ENCODE peak calls at places on chromosomes 11 and 22, in ten cellular contexts. X is CD14-positive monocyte, M is astrocyte of the spinal cord, K is neural crest cell, J is HFFc6, A is thoracic aorta, H is type B pancreatic cell, U is fibroblast of lung, L is bronchial epithelial cell, C is brain microvascular endothelial cell. T is an unnamed sample.

GRCh38 chr11:80432051-80432450 is 991.2 kb upstream of the TENM4 start:
- DNase-seq in K (no peak), M (no peak), A (no peak), H (no peak), L (peak; percentile 38), C (no peak), X (no peak), U (no peak), J (no peak), T (no peak)

GRCh38 chr22:27992294-27993165 is 73.5 kb upstream of the PITPNB start:
- DNase-seq in L (no peak), K (no peak), H (no peak), M (no peak), U (no peak), C (no peak), A (no peak), J (no peak), X (no peak), T (no peak)

GRCh38 chr22:31296258-31296657 is 4.0 kb upstream of the PIK3IP1 start:
- DNase-seq in U (no peak), K (no peak), L (peak; percentile 95), C (no peak), M (no peak), J (no peak), A (no peak), X (no peak), H (no peak), T (peak; percentile 56)

GRCh38 chr11:76149713-76150112 is 56.6 kb downstream of the WNT11 start:
- DNase-seq in U (no peak), M (no peak), X (no peak), L (no peak), J (no peak), C (no peak), A (no peak), H (no peak), K (no peak), T (no peak)

GRCh38 chr11:68315581-68315920 is 3.2 kb downstream of the LRP5 start:
- DNase-seq in U (no peak), X (no peak), M (no peak), A (no peak), J (no peak), C (no peak), K (no peak), H (no peak), L (no peak), T (no peak)

GRCh38 chr11:12457030-12457600 is 79.7 kb downstream of the PARVA start:
- DNase-seq in U (peak; percentile 73), X (no peak), H (no peak), C (peak; percentile 73), K (no peak), M (peak; percentile 51), A (no peak), J (peak; percentile 77), L (no peak), T (no peak)

GRCh38 chr11:67558084-67558772 is 25.4 kb upstream of the GSTP1 start:
- DNase-seq in X (no peak), C (peak; percentile 38), K (no peak), H (no peak), L (no peak), M (no peak), J (no peak), A (peak; percentile 47), U (peak; percentile 23), T (no peak)

GRCh38 chr11:78231962-78232459 is 43.3 kb downstream of the USP35 start:
- DNase-seq in L (peak; percentile 54), C (no peak), J (peak; percentile 76), A (no peak), K (no peak), U (peak; percentile 88), H (no peak), M (peak; percentile 63), X (no peak), T (peak; percentile 14)

DNA sequence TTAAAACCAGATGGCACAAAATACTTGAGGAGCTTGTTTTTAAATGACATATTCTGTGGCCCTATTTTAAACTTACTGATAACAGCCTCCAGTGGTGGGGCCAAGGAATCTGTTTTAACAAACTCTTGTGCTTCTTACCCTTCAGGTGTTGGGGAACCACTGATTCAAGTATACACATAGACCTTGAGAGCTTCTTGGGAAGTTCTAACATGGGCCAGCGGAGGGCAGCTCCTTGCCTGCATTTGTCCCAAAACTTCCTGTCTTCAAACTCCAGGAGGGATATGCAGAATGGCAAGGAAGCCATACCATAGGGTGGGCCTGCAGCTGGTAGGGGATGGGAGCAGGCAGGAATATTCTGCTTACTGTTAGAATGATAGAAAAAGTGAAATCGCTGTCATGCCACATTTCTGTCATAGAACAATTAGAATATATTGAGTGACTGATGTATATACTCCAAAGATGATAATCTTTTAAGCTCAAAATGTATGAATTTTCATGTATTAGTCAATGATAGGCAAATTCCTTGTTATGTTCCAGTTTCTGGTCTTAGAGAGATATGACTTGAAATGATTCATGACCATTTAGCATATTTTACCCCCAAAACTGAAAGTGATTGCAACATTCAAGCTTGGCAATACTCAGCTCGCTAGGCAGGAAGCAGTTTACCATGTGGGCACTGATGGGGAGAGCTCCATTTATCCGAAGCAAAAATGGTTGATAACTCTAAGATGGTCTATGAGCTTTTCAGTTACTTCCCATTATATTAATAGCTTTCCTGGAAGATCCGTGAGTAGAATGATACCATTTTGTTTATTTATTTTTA is 9.2 kb downstream of the EXT2 start:
- DNase-seq in A (no peak), C (no peak), L (no peak), U (no peak), X (no peak), J (no peak), K (no peak), H (no peak), M (no peak), T (peak; percentile 2)
- TF ChIP-seq CTCF in A (no peak), C (peak; percentile 42), L (no peak), U (peak; percentile 15), X (no peak), J (peak; percentile 43), K (no peak), H (no peak), M (peak; percentile 1), T (no peak)

GRCh38 chr22:42931421-42932196 is 74.5 kb upstream of the ARFGAP3 start:
- DNase-seq in K (no peak), A (no peak), X (peak; percentile 76), M (no peak), H (no peak), C (no peak), J (no peak), L (no peak), U (no peak), T (no peak)

GRCh38 chr22:42932197-42932519 is 75.1 kb upstream of the ARFGAP3 start:
- DNase-seq in K (no peak), J (no peak), X (no peak), C (no peak), U (no peak), L (no peak), A (no peak), M (no peak), H (no peak), T (no peak)

GRCh38 chr22:42929838-42930155 is 72.7 kb upstream of the ARFGAP3 start:
- DNase-seq in A (no peak), U (no peak), J (no peak), C (no peak), M (no peak), X (no peak), K (no peak), H (no peak), L (no peak), T (no peak)

GRCh38 chr22:42928969-42929837 is 72.1 kb upstream of the ARFGAP3 start:
- DNase-seq in J (no peak), C (no peak), U (no peak), A (no peak), X (peak; percentile 77), L (no peak), H (no peak), M (no peak), K (no peak), T (no peak)

DNA sequence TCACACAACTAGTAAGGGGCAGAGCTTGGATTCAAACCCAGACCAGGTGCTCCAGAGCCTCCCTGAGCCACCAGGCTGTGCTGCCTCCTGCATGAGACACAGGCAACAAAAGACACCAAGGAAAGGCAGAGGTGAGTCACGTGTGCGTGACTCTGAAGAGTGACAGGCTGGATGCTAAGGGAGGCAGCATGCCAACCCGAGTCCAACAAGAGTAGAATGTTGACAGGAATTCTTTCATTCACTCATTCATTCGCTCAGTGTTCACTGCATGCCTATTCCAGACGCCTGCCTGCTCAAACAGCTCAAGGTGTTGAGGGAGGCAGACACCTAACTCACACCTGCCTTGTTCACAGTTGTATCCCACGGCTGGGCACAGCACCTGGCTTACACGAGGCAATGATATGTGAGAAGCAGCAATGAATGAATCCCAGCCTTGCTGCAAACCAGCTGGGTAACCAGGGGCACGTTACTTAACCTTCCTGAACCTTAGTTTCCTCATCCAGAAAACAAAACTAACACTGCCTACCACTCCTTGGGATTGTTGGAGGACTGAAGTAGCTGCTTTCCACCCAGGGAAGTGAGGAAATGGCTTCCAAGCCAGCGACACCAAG is 73.8 kb upstream of the ARFGAP3 start:
- DNase-seq in X (peak; percentile 75), K (no peak), C (peak; percentile 40), L (peak; percentile 87), H (no peak), M (no peak), U (peak; percentile 56), J (peak; percentile 53), A (no peak), T (peak; percentile 83)
- TF ChIP-seq CTCF in X (peak; percentile 48), K (no peak), C (peak; percentile 45), L (peak; percentile 77), H (no peak), M (peak; percentile 4), U (no peak), J (peak; percentile 53), A (no peak), T (peak; percentile 16)

GRCh38 chr22:32796865-32797573 is 4.5 kb upstream of the TIMP3 start:
- DNase-seq in J (peak; percentile 68), A (peak; percentile 51), C (peak; percentile 69), H (no peak), X (peak; percentile 55), U (peak; percentile 80), K (peak; percentile 70), L (peak; percentile 49), M (peak; percentile 68), T (peak; percentile 55)

GRCh38 chr22:32793604-32794003 is 7.9 kb upstream of the TIMP3 start:
- DNase-seq in C (no peak), A (no peak), U (peak; percentile 27), L (no peak), K (no peak), H (no peak), X (no peak), J (no peak), M (no peak), T (no peak)

GRCh38 chr22:32795214-32795596 is 6.3 kb upstream of the TIMP3 start:
- DNase-seq in C (no peak), M (no peak), H (no peak), J (no peak), A (no peak), K (no peak), U (no peak), L (no peak), X (no peak), T (no peak)

GRCh38 chr22:32791056-32791455 is 10.4 kb upstream of the TIMP3 start:
- DNase-seq in K (no peak), M (no peak), X (no peak), U (no peak), J (no peak), H (no peak), C (no peak), L (no peak), A (no peak), T (no peak)

GRCh38 chr22:32794449-32795213 is 6.9 kb upstream of the TIMP3 start:
- DNase-seq in A (no peak), M (peak; percentile 33), L (no peak), J (no peak), U (peak; percentile 50), H (no peak), X (no peak), C (no peak), K (no peak), T (no peak)
- TF ChIP-seq CTCF in A (no peak), M (peak; percentile 13), L (peak; percentile 4), J (peak; percentile 43), U (no peak), H (peak; percentile 60), X (no peak), C (peak; percentile 41), K (no peak), T (no peak)

GRCh38 chr11:36150986-36151385 is 138.2 kb downstream of the COMMD9 start:
- DNase-seq in J (no peak), K (no peak), A (no peak), X (no peak), M (peak; percentile 36), H (no peak), L (peak; percentile 26), C (peak; percentile 62), U (peak; percentile 43), T (no peak)

GRCh38 chr11:36155301-36155700 is 133.9 kb downstream of the COMMD9 start:
- DNase-seq in K (no peak), A (no peak), H (no peak), J (no peak), M (no peak), C (no peak), L (no peak), X (no peak), U (no peak), T (no peak)

GRCh38 chr11:36155770-36156485 is 133.3 kb downstream of the COMMD9 start:
- DNase-seq in J (peak; percentile 41), U (no peak), H (no peak), C (no peak), L (peak; percentile 65), A (no peak), K (no peak), M (peak; percentile 42), X (no peak), T (peak; percentile 49)

GRCh38 chr11:36151933-36152580 is 137.2 kb downstream of the COMMD9 start:
- DNase-seq in X (no peak), L (no peak), M (no peak), U (no peak), A (no peak), H (no peak), K (no peak), J (no peak), C (no peak), T (no peak)

DNA sequence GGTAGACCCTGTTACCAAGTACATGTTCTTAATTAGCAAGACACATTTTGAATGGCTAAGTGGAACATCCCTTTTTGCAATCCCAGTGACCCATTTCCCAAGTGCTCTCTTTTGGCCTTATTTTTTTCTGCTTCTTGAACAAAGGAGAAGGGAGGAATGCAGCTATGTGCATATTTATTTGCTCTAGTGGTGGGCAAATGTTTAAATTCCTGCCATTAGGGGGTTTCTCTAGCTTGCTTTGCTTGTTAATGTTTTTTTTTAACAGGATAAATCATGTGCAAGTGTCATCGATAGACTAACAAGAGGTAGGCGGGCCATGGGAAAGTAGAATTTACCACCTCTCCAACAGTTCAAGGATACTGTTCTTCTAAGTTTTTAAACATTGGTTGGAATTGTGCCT is 135.6 kb downstream of the COMMD9 start:
- DNase-seq in L (no peak), X (no peak), A (no peak), J (no peak), C (no peak), H (no peak), U (no peak), M (no peak), K (no peak), T (no peak)
- TF ChIP-seq CTCF in L (no peak), X (no peak), A (no peak), J (peak; percentile 36), C (peak; percentile 10), H (peak; percentile 28), U (no peak), M (no peak), K (no peak), T (no peak)

T was measured in MCF 10A.